ENCODE peak calls at places on chromosomes 3 and 15, in eight cellular contexts. P is left cardiac atrium; G is right cardiac atrium; U is upper lobe of left lung; L is NCI-H187 treated with DMSO at 0.1 percent for 48 hours; A is stimulated activated naive CD4-positive, alpha-beta T cell; H is memory B cell; Y is cardiac septum. F is an unnamed sample.

GRCh38 chr3:33439421-33440327 is 531 bp downstream of the UBP1 start:
- DNase-seq in P (peak), G (peak), U (no peak), L (no peak), A (peak), H (peak), Y (peak), F (peak)

GRCh38 chr15:85157344-85157743 is 175.7 kb downstream of the PDE8A start:
- DNase-seq in P (no peak), G (no peak), U (no peak), L (no peak), A (no peak), H (no peak), Y (no peak), F (no peak)

GRCh38 chr15:68871507-68871906 is 50.8 kb upstream of the ANP32A start:
- DNase-seq in P (no peak), G (no peak), U (no peak), L (no peak), A (no peak), H (no peak), Y (no peak), F (no peak)

GRCh38 chr3:184584001-184584891 is 22.7 kb downstream of the EPHB3 start:
- DNase-seq in P (no peak), G (peak), U (no peak), L (no peak), A (no peak), H (no peak), Y (no peak), F (no peak)

GRCh38 chr3:152230367-152230766 is 38.4 kb upstream of the MBNL1 start:
- DNase-seq in P (no peak), G (no peak), U (no peak), L (no peak), A (no peak), H (no peak), Y (no peak), F (no peak)

GRCh38 chr15:67824157-67824899 is 981 bp upstream of the SKOR1 start:
- DNase-seq in P (no peak), G (no peak), U (peak), L (no peak), A (no peak), H (no peak), Y (no peak), F (peak)

GRCh38 chr15:88300861-88301260 is 44.3 kb upstream of the NTRK3 start:
- DNase-seq in P (no peak), G (no peak), U (no peak), L (no peak), A (no peak), H (no peak), Y (no peak), F (no peak)

GRCh38 chr3:126646662-126647061 is 8.3 kb downstream of the TXNRD3 start:
- DNase-seq in P (no peak), G (no peak), U (no peak), L (no peak), A (no peak), H (no peak), Y (no peak), F (no peak)

GRCh38 chr3:172271386-172271976 is 176.8 kb downstream of the GHSR start:
- DNase-seq in P (no peak), G (no peak), U (no peak), L (no peak), A (no peak), H (no peak), Y (no peak), F (no peak)

GRCh38 chr15:38010390-38010789 is 76.0 kb downstream of the TMCO5A start:
- DNase-seq in P (no peak), G (no peak), U (no peak), L (no peak), A (no peak), H (no peak), Y (no peak), F (no peak)